ENCODE peak calls at places on chromosomes 2 and 18, in five cellular contexts. A is PC-3, G is endothelial cell of umbilical vein, M is IMR-90, J is mesenchymal stem cell. Z is an unnamed sample.

GRCh38 chr2:222037211-222037610 is 261.6 kb downstream of the PAX3 start:
- DNase-seq in J (no peak), G (no peak), M (no peak), A (no peak), Z (no peak)

GRCh38 chr2:69776886-69777777 is 35.2 kb downstream of the ANXA4 start:
- DNase-seq in J (no peak), A (no peak), M (no peak), G (no peak), Z (no peak)

GRCh38 chr2:240873098-240873788 is 4.6 kb downstream of the AGXT start:
- DNase-seq in J (no peak), G (no peak), A (no peak), M (no peak), Z (no peak)

GRCh38 chr2:241870081-241870541 is 582 bp downstream of the RTP5 start:
- DNase-seq in J (no peak), G (no peak), M (no peak), A (no peak), Z (no peak)

GRCh38 chr2:137806102-137806805 is 158.0 kb upstream of the HNMT start:
- DNase-seq in A (no peak), M (no peak), G (no peak), J (no peak), Z (no peak)

GRCh38 chr2:209619782-209620181 is 151.8 kb upstream of the UNC80 start:
- DNase-seq in G (peak), A (no peak), M (no peak), J (peak), Z (no peak)

GRCh38 chr2:23426284-23426905 is 41.4 kb downstream of the KLHL29 start:
- DNase-seq in G (no peak), M (peak), A (no peak), J (peak), Z (no peak)

GRCh38 chr2:56540467-56540866 is 356.7 kb downstream of the CCDC85A start:
- DNase-seq in A (no peak), J (no peak), G (no peak), M (no peak), Z (no peak)

GRCh38 chr2:20452551-20452950 is 5.7 kb downstream of the RHOB start:
- DNase-seq in M (peak), J (peak), A (peak), G (no peak), Z (peak)

GRCh38 chr2:237045449-237045848 is 40.2 kb upstream of the COPS8 start:
- DNase-seq in M (no peak), G (no peak), A (no peak), J (peak), Z (peak)

GRCh38 chr18:64271264-64271663 is 122.4 kb upstream of the LINC00305 start:
- DNase-seq in A (no peak), J (no peak), M (no peak), G (peak), Z (no peak)

GRCh38 chr2:24082787-24083566 is 1.7 kb downstream of the TP53I3 start:
- DNase-seq in M (no peak), A (no peak), G (no peak), J (no peak), Z (no peak)

GRCh38 chr2:237723613-237724012 is 75.0 kb upstream of the RBM44 start:
- DNase-seq in M (peak), A (peak), J (peak), G (no peak), Z (peak)

GRCh38 chr2:68837861-68838341 is 33.3 kb downstream of the BMP10 start:
- DNase-seq in A (no peak), G (no peak), J (no peak), M (peak), Z (peak)

GRCh38 chr2:70141754-70142589 is 48.8 kb downstream of the C2orf42 start:
- DNase-seq in J (peak), M (peak), G (peak), A (no peak), Z (peak)

GRCh38 chr18:74825460-74825859 is 227.8 kb downstream of the ZNF407 start:
- DNase-seq in M (no peak), A (no peak), G (no peak), J (no peak), Z (no peak)

GRCh38 chr18:58525517-58525916 is 103.4 kb downstream of the ALPK2 start:
- DNase-seq in G (no peak), M (peak), J (peak), A (no peak), Z (peak)

GRCh38 chr2:240886678-240887574 is 9.0 kb downstream of the MAB21L4 start:
- DNase-seq in J (no peak), A (no peak), G (no peak), M (no peak), Z (no peak)

GRCh38 chr2:188367164-188367563 is 75.5 kb downstream of the GULP1 start:
- DNase-seq in M (no peak), J (no peak), G (no peak), A (no peak), Z (no peak)

GRCh38 chr2:205763708-205764501 is 81.6 kb downstream of the NRP2 start:
- DNase-seq in M (peak), G (peak), J (peak), A (no peak), Z (no peak)

GRCh38 chr2:160918909-160919503 is 241.2 kb upstream of the TANK start:
- DNase-seq in J (peak), G (peak), A (peak), M (peak), Z (peak)

GRCh38 chr2:60540054-60540453 is 13.4 kb downstream of the BCL11A start:
- DNase-seq in M (no peak), A (no peak), J (no peak), G (no peak), Z (no peak)

GRCh38 chr2:111159640-111160039 is 38.9 kb downstream of the BCL2L11 start:
- DNase-seq in J (no peak), A (no peak), G (no peak), M (no peak), Z (no peak)
- H3K4me3 ChIP-seq in J (no peak), A (no peak), G (no peak), M (no peak), Z (no peak)

GRCh38 chr2:29130295-29130694 is 15.1 kb downstream of the CLIP4 start:
- DNase-seq in M (peak), A (peak), J (peak), G (peak), Z (peak)
- H2AFZ ChIP-seq in M (no peak), A (peak), J (no peak), G (peak), Z (no peak)

GRCh38 chr2:177246000-177246399 is 18.5 kb downstream of the NFE2L2 start:
- DNase-seq in A (no peak), M (no peak), J (peak), G (no peak), Z (no peak)
- H3K9ac ChIP-seq in A (no peak), M (no peak), J (peak), G (peak), Z (no peak)

GRCh38 chr2:11339508-11340083 is 4.8 kb downstream of the ROCK2 start:
- DNase-seq in J (no peak), G (no peak), A (no peak), M (no peak), Z (no peak)

GRCh38 chr2:11340717-11341116 is 3.7 kb downstream of the ROCK2 start:
- DNase-seq in M (no peak), G (no peak), J (no peak), A (no peak), Z (no peak)

GRCh38 chr2:11336189-11336588 is 8.2 kb downstream of the ROCK2 start:
- DNase-seq in J (no peak), G (no peak), M (no peak), A (no peak), Z (no peak)

GRCh38 chr2:11337909-11338308 is 6.5 kb downstream of the ROCK2 start:
- DNase-seq in J (no peak), A (no peak), M (no peak), G (no peak), Z (no peak)

DNA sequence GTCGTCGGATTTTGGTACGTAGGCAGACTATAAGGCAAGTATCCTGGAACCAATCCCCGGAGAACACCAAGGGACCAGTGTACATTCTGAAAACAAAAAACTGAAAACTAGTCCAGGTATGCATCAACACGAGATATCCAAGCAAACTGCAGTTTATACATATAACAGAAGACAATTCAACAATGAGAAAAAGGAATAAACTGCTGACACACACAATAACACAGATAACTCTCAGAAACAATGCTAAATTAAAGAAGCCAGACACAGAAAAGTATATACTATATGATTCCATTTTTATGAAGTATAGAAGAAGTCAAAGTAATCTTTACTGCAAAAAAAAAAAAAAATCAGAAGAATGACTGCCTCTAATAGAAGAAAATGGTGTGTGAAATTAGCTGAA is 5.9 kb downstream of the ROCK2 start:
- DNase-seq in J (no peak), G (no peak), A (no peak), M (no peak), Z (no peak)
- H3K4me3 ChIP-seq in J (no peak), G (no peak), A (no peak), M (no peak), Z (no peak)

DNA sequence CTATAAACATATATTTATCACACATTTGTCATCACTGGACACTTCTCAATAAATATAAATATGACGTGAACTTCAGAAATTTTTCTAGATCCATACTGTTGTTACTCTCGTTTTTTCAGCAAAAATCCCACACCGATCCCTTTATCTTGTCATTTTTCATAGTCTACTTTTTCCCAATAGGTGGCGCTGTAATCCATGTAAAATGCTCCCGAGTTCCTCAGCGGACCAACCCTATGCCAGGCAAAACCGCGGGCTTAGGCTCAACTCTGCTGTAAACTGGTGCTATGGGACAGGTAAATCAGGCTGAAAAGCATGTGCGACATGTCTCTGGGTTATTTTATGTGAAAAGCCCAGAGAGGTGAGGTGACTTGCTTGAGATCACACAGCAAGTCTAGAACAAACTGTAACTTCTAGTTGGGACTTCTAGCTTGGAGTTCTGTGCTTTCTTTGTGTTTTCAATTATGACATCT is 104.0 kb downstream of the COBLL1 start:
- DNase-seq in A (peak), J (peak), M (peak), G (peak), Z (peak)
- H2AFZ ChIP-seq in A (peak), J (no peak), M (peak), G (peak), Z (no peak)

GRCh38 chr2:219417374-219417773 is 803 bp upstream of the DES start:
- DNase-seq in M (no peak), J (no peak), G (no peak), A (no peak), Z (no peak)

GRCh38 chr2:219419331-219420197 is 1.4 kb downstream of the DES start:
- DNase-seq in J (no peak), G (no peak), M (no peak), A (no peak), Z (no peak)

GRCh38 chr2:219418155-219418569 is at the start of gene DES:
- DNase-seq in M (no peak), G (no peak), J (no peak), A (no peak), Z (no peak)

GRCh38 chr2:219416938-219417337 is 1.2 kb upstream of the DES start:
- DNase-seq in G (no peak), A (no peak), M (no peak), J (no peak), Z (no peak)

GRCh38 chr2:219418570-219419189 is 503 bp downstream of the DES start:
- DNase-seq in G (no peak), J (no peak), A (no peak), M (no peak), Z (no peak)
- H3K9ac ChIP-seq in G (no peak), J (no peak), A (no peak), M (no peak), Z (no peak)

DNA sequence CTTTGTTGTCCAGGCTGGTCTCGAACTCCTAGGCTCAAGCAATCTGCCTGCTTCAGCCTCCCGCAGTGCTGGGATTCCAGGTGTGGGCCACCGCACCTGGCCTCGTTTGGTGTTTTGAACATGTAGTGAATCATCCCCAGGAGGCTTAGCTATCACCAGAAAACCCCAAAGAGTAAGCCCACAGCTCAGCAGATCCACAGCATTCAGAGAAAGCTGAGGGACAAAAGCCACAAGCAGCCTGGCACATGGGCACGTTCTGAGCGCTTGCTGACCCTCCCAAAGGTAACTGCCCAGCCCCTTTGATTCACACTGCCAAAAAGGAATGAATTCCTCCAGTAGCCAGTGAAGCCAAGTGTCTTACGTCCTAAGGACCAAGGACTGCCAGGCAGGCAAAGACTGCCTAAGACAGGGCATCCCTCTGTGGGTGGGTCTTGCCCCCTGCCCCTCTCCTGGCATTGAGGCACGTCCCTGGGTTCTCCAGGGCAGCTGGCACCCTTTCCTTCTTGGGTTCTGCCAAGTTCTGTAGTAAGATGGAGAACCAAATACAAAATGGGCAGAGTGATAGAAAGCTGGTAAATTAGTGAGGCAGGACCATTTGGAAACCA is 31.7 kb downstream of the MBP start:
- DNase-seq in G (peak), M (no peak), A (peak), J (no peak), Z (peak)
- H3K4me3 ChIP-seq in G (peak), M (no peak), A (peak), J (no peak), Z (no peak)

Z was measured in mammary epithelial cell.